ENCODE peak calls at places on chromosomes 5 and 9, in eight cellular contexts. Y is NT2/D1, M is choroid plexus epithelial cell, I is COR-L47, V is cardiac fibroblast, H is nephron progenitor cell, B is NCI-H1092, C is WTC11. O is an unnamed sample.

GRCh38 chr5:179732918-179733763 is 519 bp downstream of the MAML1 start:
- DNase-seq in Y (peak), M (peak), I (peak), V (no peak), H (peak), B (no peak), C (peak), O (peak)

GRCh38 chr9:6498982-6499381 is 86.0 kb downstream of the UHRF2 start:
- DNase-seq in Y (no peak), M (peak), I (no peak), V (peak), H (no peak), B (no peak), C (no peak), O (peak)

GRCh38 chr9:110050925-110051355 is 157.0 kb downstream of the C9orf152 start:
- DNase-seq in Y (no peak), M (peak), I (no peak), V (peak), H (no peak), B (no peak), C (no peak), O (peak)

GRCh38 chr5:35436441-35437057 is 181.1 kb upstream of the SPEF2 start:
- DNase-seq in Y (peak), M (peak), I (peak), V (peak), H (no peak), B (peak), C (no peak), O (peak)

GRCh38 chr5:80406980-80407734 is 707 bp upstream of the ZFYVE16 start:
- DNase-seq in Y (no peak), M (peak), I (no peak), V (peak), H (peak), B (no peak), C (no peak), O (peak)

GRCh38 chr9:92206490-92206889 is 87.0 kb downstream of the IARS1 start:
- DNase-seq in Y (no peak), M (peak), I (no peak), V (peak), H (no peak), B (no peak), C (no peak), O (peak)

GRCh38 chr5:174337276-174338203 is 292.0 kb downstream of the NSG2 start:
- DNase-seq in Y (no peak), M (no peak), I (no peak), V (no peak), H (peak), B (no peak), C (no peak), O (no peak)

GRCh38 chr5:59496524-59497134 is 396.9 kb downstream of the PDE4D start:
- DNase-seq in Y (no peak), M (peak), I (no peak), V (peak), H (peak), B (no peak), C (peak), O (peak)

GRCh38 chr5:169576181-169576598 is 7.4 kb upstream of the SPDL1 start:
- DNase-seq in Y (no peak), M (peak), I (no peak), V (peak), H (no peak), B (no peak), C (no peak), O (no peak)

GRCh38 chr9:112002847-112003457 is 106.3 kb downstream of the UGCG start:
- DNase-seq in Y (no peak), M (peak), I (no peak), V (peak), H (no peak), B (no peak), C (no peak), O (no peak)

GRCh38 chr9:94900222-94901018 is 173.9 kb downstream of the AOPEP start:
- DNase-seq in Y (no peak), M (peak), I (no peak), V (peak), H (no peak), B (no peak), C (no peak), O (peak)

GRCh38 chr5:135178476-135179155 is 144.6 kb upstream of the PITX1 start:
- DNase-seq in Y (no peak), M (no peak), I (no peak), V (no peak), H (no peak), B (no peak), C (no peak), O (no peak)

GRCh38 chr5:80668016-80668969 is 13.5 kb upstream of the DHFR start:
- DNase-seq in Y (no peak), M (no peak), I (no peak), V (no peak), H (no peak), B (no peak), C (peak), O (no peak)

GRCh38 chr5:14663734-14664269 is 716 bp upstream of the OTULIN start:
- DNase-seq in Y (no peak), M (peak), I (peak), V (no peak), H (peak), B (no peak), C (no peak), O (peak)

GRCh38 chr9:114777841-114778240 is 28.0 kb downstream of the TNFSF15 start:
- DNase-seq in Y (no peak), M (peak), I (no peak), V (peak), H (no peak), B (no peak), C (no peak), O (peak)

GRCh38 chr5:100790170-100790665 is 112.9 kb downstream of the ST8SIA4 start:
- DNase-seq in Y (peak), M (peak), I (no peak), V (no peak), H (no peak), B (no peak), C (peak), O (peak)

GRCh38 chr9:132160802-132161742 is 786 bp upstream of the NTNG2 start:
- DNase-seq in Y (no peak), M (peak), I (no peak), V (peak), H (peak), B (no peak), C (no peak), O (peak)

GRCh38 chr5:56078271-56078670 is 83.5 kb upstream of the IL6ST start:
- DNase-seq in Y (no peak), M (no peak), I (no peak), V (no peak), H (no peak), B (no peak), C (no peak), O (no peak)

GRCh38 chr5:17443333-17444125 is 54.5 kb upstream of the TAF11L2 start:
- DNase-seq in Y (no peak), M (peak), I (no peak), V (no peak), H (no peak), B (no peak), C (peak), O (no peak)

GRCh38 chr9:87383341-87384150 is 114.1 kb upstream of the DAPK1 start:
- DNase-seq in Y (no peak), M (no peak), I (no peak), V (peak), H (no peak), B (no peak), C (no peak), O (no peak)

GRCh38 chr5:139394654-139395566 is at the start of gene PROB1:
- DNase-seq in Y (no peak), M (no peak), I (no peak), V (no peak), H (peak), B (no peak), C (no peak), O (peak)

GRCh38 chr5:65199988-65200668 is 281.6 kb downstream of the ADAMTS6 start:
- DNase-seq in Y (no peak), M (peak), I (no peak), V (peak), H (no peak), B (no peak), C (no peak), O (peak)

GRCh38 chr9:117546894-117547293 is 132.0 kb upstream of the ASTN2 start:
- DNase-seq in Y (no peak), M (no peak), I (peak), V (no peak), H (no peak), B (no peak), C (no peak), O (peak)

GRCh38 chr5:67238191-67238590 is 41.6 kb upstream of the CD180 start:
- DNase-seq in Y (no peak), M (no peak), I (no peak), V (no peak), H (no peak), B (no peak), C (no peak), O (no peak)